ENCODE peak calls at places on chromosome 11, in nine cellular contexts. B, A, G, Z, L, E, Y, O and W are unnamed samples.

GRCh38 chr11:111911563-111912401 is at the start of gene CRYAB:
- DNase-seq in B (peak; percentile 81), A (no peak), G (peak; percentile 54), O (no peak), L (no peak), E (no peak), Y (peak; percentile 91), Z (peak; percentile 88), W (no peak)

GRCh38 chr11:107591098-107591445 is at the start of gene ELMOD1:
- DNase-seq in Y (peak; percentile 61), E (peak; percentile 61), L (peak; percentile 57), B (peak; percentile 81), G (no peak), Z (peak; percentile 78), O (peak; percentile 83), A (peak; percentile 62), W (no peak)

GRCh38 chr11:2535673-2536439 is 91.0 kb downstream of the KCNQ1 start:
- DNase-seq in L (peak; percentile 1), A (no peak), Z (no peak), Y (no peak), O (peak; percentile 28), G (no peak), B (no peak), E (no peak), W (no peak)

GRCh38 chr11:68763926-68764657 is 12.8 kb upstream of the TESMIN start:
- DNase-seq in B (no peak), O (no peak), G (no peak), L (no peak), Y (no peak), A (no peak), Z (no peak), E (peak; percentile 43), W (no peak)

GRCh38 chr11:69319255-69320106 is 25.5 kb downstream of the MYEOV start:
- DNase-seq in Y (no peak), B (no peak), G (no peak), E (no peak), L (no peak), A (no peak), O (no peak), Z (no peak), W (no peak)

GRCh38 chr11:12125609-12126149 is 15.3 kb downstream of the MICAL2 start:
- DNase-seq in Z (peak; percentile 75), B (no peak), A (no peak), O (no peak), G (no peak), E (no peak), L (no peak), Y (no peak), W (no peak)

GRCh38 chr11:12765428-12765827 is 91.2 kb downstream of the TEAD1 start:
- DNase-seq in O (peak; percentile 93), G (peak; percentile 51), E (peak; percentile 86), Z (peak; percentile 24), L (no peak), A (no peak), Y (peak; percentile 10), B (peak; percentile 33), W (peak; percentile 89)

GRCh38 chr11:58030653-58031052 is at the start of gene OR6Q1:
- DNase-seq in E (no peak), Y (no peak), L (no peak), G (no peak), B (no peak), Z (no peak), O (no peak), A (no peak), W (no peak)

GRCh38 chr11:131495417-131495816 is 125.0 kb downstream of the NTM start:
- DNase-seq in Y (peak; percentile 48), B (no peak), O (no peak), G (no peak), A (no peak), L (no peak), Z (no peak), E (no peak), W (no peak)

GRCh38 chr11:11229691-11230090 is 123.4 kb downstream of the CSNK2A3 start:
- DNase-seq in B (no peak), G (no peak), L (no peak), O (no peak), Z (no peak), Y (no peak), A (no peak), E (no peak), W (no peak)

GRCh38 chr11:125390949-125391348 is 105.1 kb downstream of the FEZ1 start:
- DNase-seq in A (no peak), L (no peak), Y (no peak), O (no peak), Z (no peak), G (no peak), E (no peak), B (peak; percentile 73), W (no peak)

GRCh38 chr11:71311928-71312510 is 59.6 kb upstream of the SHANK2 start:
- DNase-seq in O (no peak), L (no peak), A (no peak), E (no peak), Z (no peak), Y (no peak), B (no peak), G (no peak), W (no peak)

GRCh38 chr11:1907955-1908354 is 11.5 kb upstream of the TNNT3 start:
- DNase-seq in Z (no peak), O (no peak), B (no peak), G (no peak), E (no peak), L (no peak), A (no peak), Y (no peak), W (no peak)

GRCh38 chr11:95138448-95138847 is 48.8 kb downstream of the ENDOD1 start:
- DNase-seq in Z (peak; percentile 35), L (no peak), B (no peak), G (no peak), O (no peak), A (no peak), E (peak; percentile 22), Y (no peak), W (no peak)